ENCODE peak calls at places on chromosomes 13 and 19, in five cellular contexts. One of them, this sample, is unnamed.

GRCh38 chr13:32019612-32020233 is 11.9 kb upstream of the FRY start:
- DNase-seq in astrocyte: peak; percentile 42
- DNase-seq in IMR-90: peak; percentile 81
- DNase-seq in neural progenitor cell: peak; percentile 76
- DNase-seq in PC-3: peak; percentile 49
- DNase-seq in this sample: no peak

GRCh38 chr19:10467104-10467706 is 36.0 kb downstream of the KEAP1 start:
- DNase-seq in astrocyte: no peak
- DNase-seq in PC-3: no peak
- DNase-seq in neural progenitor cell: no peak
- DNase-seq in IMR-90: no peak
- DNase-seq in this sample: no peak

GRCh38 chr19:12202250-12202649 is 39.4 kb downstream of the ZNF136 start:
- DNase-seq in neural progenitor cell: peak; percentile 48
- DNase-seq in IMR-90: no peak
- DNase-seq in astrocyte: no peak
- DNase-seq in PC-3: no peak
- DNase-seq in this sample: peak; percentile 19

GRCh38 chr19:22052644-22053013 is 345 bp downstream of the ZNF257 start:
- DNase-seq in neural progenitor cell: no peak
- DNase-seq in PC-3: no peak
- DNase-seq in IMR-90: no peak
- DNase-seq in astrocyte: no peak
- DNase-seq in this sample: no peak

GRCh38 chr19:16920816-16921529 is 32.2 kb downstream of the F2RL3 start:
- DNase-seq in PC-3: peak; percentile 90
- DNase-seq in astrocyte: peak; percentile 81
- DNase-seq in IMR-90: peak; percentile 88
- DNase-seq in neural progenitor cell: no peak
- DNase-seq in this sample: peak; percentile 80

GRCh38 chr13:46288570-46289259 is 77.0 kb downstream of the LRRC63 start:
- DNase-seq in IMR-90: peak; percentile 22
- DNase-seq in astrocyte: peak; percentile 16
- DNase-seq in neural progenitor cell: peak; percentile 68
- DNase-seq in PC-3: peak; percentile 66
- DNase-seq in this sample: no peak

GRCh38 chr19:57053401-57053800 is 66.4 kb upstream of the USP29 start:
- DNase-seq in neural progenitor cell: no peak
- DNase-seq in PC-3: no peak
- DNase-seq in IMR-90: no peak
- DNase-seq in astrocyte: no peak
- DNase-seq in this sample: no peak

GRCh38 chr13:25171170-25171516 is 945 bp downstream of the AMER2 start:
- DNase-seq in neural progenitor cell: no peak
- DNase-seq in PC-3: no peak
- DNase-seq in IMR-90: no peak
- DNase-seq in astrocyte: no peak
- DNase-seq in this sample: no peak

GRCh38 chr19:3556978-3557460 is 367 bp downstream of the MFSD12 start:
- DNase-seq in neural progenitor cell: peak; percentile 67
- DNase-seq in IMR-90: peak; percentile 35
- DNase-seq in PC-3: peak; percentile 45
- DNase-seq in astrocyte: peak; percentile 20
- DNase-seq in this sample: peak; percentile 47

GRCh38 chr19:4506449-4507149 is 11.7 kb downstream of the PLIN4 start:
- DNase-seq in IMR-90: peak; percentile 80
- DNase-seq in PC-3: peak; percentile 70
- DNase-seq in astrocyte: peak; percentile 59
- DNase-seq in neural progenitor cell: no peak
- DNase-seq in this sample: no peak

GRCh38 chr19:45585158-45585577 is 566 bp upstream of the OPA3 start:
- DNase-seq in astrocyte: no peak
- DNase-seq in neural progenitor cell: no peak
- DNase-seq in IMR-90: no peak
- DNase-seq in PC-3: no peak
- DNase-seq in this sample: no peak

DNA sequence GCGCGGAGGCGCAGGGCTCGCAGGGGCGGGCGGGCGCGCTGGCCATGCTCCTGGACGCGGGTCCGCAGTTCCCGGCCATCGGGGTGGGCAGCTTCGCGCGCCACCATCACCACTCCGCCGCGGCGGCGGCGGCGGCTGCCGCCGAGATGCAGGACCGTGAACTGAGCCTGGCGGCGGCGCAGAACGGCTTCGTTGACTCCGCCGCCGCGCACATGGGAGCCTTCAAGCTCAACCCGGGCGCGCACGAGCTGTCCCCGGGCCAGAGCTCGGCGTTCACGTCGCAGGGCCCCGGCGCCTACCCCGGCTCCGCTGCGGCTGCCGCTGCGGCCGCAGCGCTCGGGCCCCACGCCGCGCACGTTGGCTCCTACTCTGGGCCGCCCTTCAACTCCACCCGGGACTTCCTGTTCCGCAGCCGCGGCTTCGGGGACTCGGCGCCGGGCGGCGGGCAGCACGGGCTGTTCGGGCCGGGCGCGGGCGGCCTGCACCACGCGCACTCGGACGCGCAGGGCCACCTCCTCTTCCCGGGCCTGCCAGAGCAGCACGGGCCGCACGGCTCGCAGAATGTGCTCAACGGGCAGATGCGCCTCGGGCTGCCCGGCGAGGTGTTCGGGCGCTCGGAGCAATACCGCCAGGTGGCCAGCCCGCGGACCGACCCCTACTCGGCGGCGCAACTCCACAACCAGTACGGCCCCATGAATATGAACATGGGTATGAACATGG is 597 bp downstream of the ZIC2 start:
- DNase-seq in IMR-90: no peak
- DNase-seq in neural progenitor cell: peak; percentile 77
- DNase-seq in astrocyte: no peak
- DNase-seq in PC-3: no peak
- DNase-seq in this sample: no peak
- H4K20me1 ChIP-seq in IMR-90: peaks cover 17% of the 10 kb centered on the region
- H4K20me1 ChIP-seq in neural progenitor cell: peaks cover 82% of the 10 kb centered on the region
- H4K20me1 ChIP-seq in astrocyte: peaks cover 25% of the 10 kb centered on the region
- H4K20me1 ChIP-seq in PC-3: no peaks in the 10 kb centered on the region
- H4K20me1 ChIP-seq in this sample: peaks cover 7% of the 10 kb centered on the region

DNA sequence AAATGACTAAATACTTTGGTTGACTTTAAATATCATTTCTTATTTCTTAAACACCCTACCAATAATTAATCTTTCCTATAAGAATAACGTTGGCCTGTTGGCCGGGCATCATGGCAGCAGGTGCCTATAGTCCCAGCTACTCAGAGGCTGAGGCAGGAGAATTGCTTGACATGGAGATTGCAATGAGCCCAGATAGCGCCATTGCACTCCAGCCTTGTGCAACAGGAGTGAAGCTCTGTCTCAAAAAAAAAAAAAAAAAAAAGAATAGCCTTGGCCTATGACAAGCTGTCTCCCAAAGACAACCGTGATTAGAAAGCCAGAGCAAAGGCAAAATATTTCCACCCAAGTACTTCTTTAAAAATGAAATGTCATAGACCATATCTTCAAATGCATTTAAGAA is 24.5 kb upstream of the KCTD4 start:
- DNase-seq in neural progenitor cell: no peak
- DNase-seq in astrocyte: no peak
- DNase-seq in IMR-90: no peak
- DNase-seq in PC-3: no peak
- DNase-seq in this sample: no peak
- H4K20me1 ChIP-seq in neural progenitor cell: peaks cover 3% of the 10 kb centered on the region
- H4K20me1 ChIP-seq in astrocyte: no peaks in the 10 kb centered on the region
- H4K20me1 ChIP-seq in IMR-90: no peaks in the 10 kb centered on the region
- H4K20me1 ChIP-seq in PC-3: no peaks in the 10 kb centered on the region
- H4K20me1 ChIP-seq in this sample: no peaks in the 10 kb centered on the region

GRCh38 chr19:33376423-33376822 is 2.9 kb downstream of the CEBPG start:
- DNase-seq in astrocyte: peak; percentile 84
- DNase-seq in PC-3: peak; percentile 81
- DNase-seq in IMR-90: peak; percentile 87
- DNase-seq in neural progenitor cell: no peak
- DNase-seq in this sample: peak; percentile 44
- H4K20me1 ChIP-seq in astrocyte: peaks cover 73% of the 10 kb centered on the region
- H4K20me1 ChIP-seq in PC-3: peaks cover 62% of the 10 kb centered on the region
- H4K20me1 ChIP-seq in IMR-90: peaks cover 73% of the 10 kb centered on the region
- H4K20me1 ChIP-seq in neural progenitor cell: peaks cover 74% of the 10 kb centered on the region
- H4K20me1 ChIP-seq in this sample: peaks cover 67% of the 10 kb centered on the region

GRCh38 chr19:7447648-7448047 is 41.2 kb downstream of the PEX11G start:
- DNase-seq in neural progenitor cell: no peak
- DNase-seq in PC-3: no peak
- DNase-seq in IMR-90: no peak
- DNase-seq in astrocyte: no peak
- DNase-seq in this sample: no peak
- H4K20me1 ChIP-seq in neural progenitor cell: no peaks in the 10 kb centered on the region
- H4K20me1 ChIP-seq in PC-3: no peaks in the 10 kb centered on the region
- H4K20me1 ChIP-seq in IMR-90: peaks cover 8% of the 10 kb centered on the region
- H4K20me1 ChIP-seq in astrocyte: peaks cover 10% of the 10 kb centered on the region
- H4K20me1 ChIP-seq in this sample: no peaks in the 10 kb centered on the region

DNA sequence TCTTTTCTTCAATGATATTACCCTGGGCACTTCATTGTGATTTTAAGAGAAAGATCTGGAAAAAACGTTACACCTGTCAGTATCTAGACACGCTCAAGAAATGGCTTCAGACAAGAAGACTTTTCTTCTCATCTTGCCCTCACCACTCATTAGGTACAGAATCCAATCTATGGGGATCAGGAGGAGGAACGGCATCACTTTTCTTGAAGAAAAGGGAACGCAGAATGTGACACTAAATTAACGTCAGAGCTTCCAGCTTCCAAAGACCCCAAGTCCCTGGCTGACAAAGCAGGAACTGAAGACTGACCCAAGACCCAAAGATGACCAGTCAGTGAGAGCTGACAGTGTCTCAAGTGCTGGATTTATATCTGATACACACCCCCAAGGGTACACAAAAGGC is 48.2 kb downstream of the BRD4 start:
- DNase-seq in neural progenitor cell: no peak
- DNase-seq in astrocyte: no peak
- DNase-seq in IMR-90: no peak
- DNase-seq in PC-3: no peak
- DNase-seq in this sample: no peak
- H4K20me1 ChIP-seq in neural progenitor cell: peaks cover 100% of the 10 kb centered on the region
- H4K20me1 ChIP-seq in astrocyte: peaks cover 99% of the 10 kb centered on the region
- H4K20me1 ChIP-seq in IMR-90: peaks cover 100% of the 10 kb centered on the region
- H4K20me1 ChIP-seq in PC-3: peaks cover 94% of the 10 kb centered on the region
- H4K20me1 ChIP-seq in this sample: peaks cover 99% of the 10 kb centered on the region

GRCh38 chr19:1412995-1413889 is 5.9 kb downstream of the DAZAP1 start:
- DNase-seq in neural progenitor cell: no peak
- DNase-seq in IMR-90: no peak
- DNase-seq in astrocyte: no peak
- DNase-seq in PC-3: no peak
- DNase-seq in this sample: no peak
- H4K20me1 ChIP-seq in neural progenitor cell: peaks cover 100% of the 10 kb centered on the region
- H4K20me1 ChIP-seq in IMR-90: peaks cover 98% of the 10 kb centered on the region
- H4K20me1 ChIP-seq in astrocyte: peaks cover 95% of the 10 kb centered on the region
- H4K20me1 ChIP-seq in PC-3: peaks cover 58% of the 10 kb centered on the region
- H4K20me1 ChIP-seq in this sample: peaks cover 77% of the 10 kb centered on the region

DNA sequence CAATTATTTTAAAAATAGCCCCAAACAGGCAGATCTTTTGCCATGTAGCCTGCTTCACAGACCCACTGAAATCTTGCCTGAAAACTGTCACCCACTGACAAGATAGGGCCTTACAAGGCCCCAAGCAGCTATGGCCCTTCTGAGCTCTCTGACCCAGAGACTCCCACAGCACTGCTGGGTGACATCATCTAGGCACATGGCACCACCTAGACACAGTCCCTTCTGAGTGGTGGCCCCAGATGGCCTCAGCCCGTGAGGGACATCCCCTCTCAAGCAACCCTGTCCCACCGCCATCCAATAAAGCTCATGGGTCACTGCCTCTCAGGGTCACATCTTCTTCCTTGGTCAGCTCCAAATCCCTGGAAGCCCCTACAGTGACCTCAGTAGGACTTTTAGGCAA is 65.0 kb upstream of the DOCK9 start:
- DNase-seq in PC-3: no peak
- DNase-seq in IMR-90: no peak
- DNase-seq in neural progenitor cell: no peak
- DNase-seq in astrocyte: no peak
- DNase-seq in this sample: no peak
- H4K20me1 ChIP-seq in PC-3: no peaks in the 10 kb centered on the region
- H4K20me1 ChIP-seq in IMR-90: peaks cover 8% of the 10 kb centered on the region
- H4K20me1 ChIP-seq in neural progenitor cell: no peaks in the 10 kb centered on the region
- H4K20me1 ChIP-seq in astrocyte: no peaks in the 10 kb centered on the region
- H4K20me1 ChIP-seq in this sample: no peaks in the 10 kb centered on the region

GRCh38 chr19:38699647-38700349 is 44.5 kb downstream of the CAPN12 start:
- DNase-seq in IMR-90: no peak
- DNase-seq in PC-3: no peak
- DNase-seq in astrocyte: no peak
- DNase-seq in neural progenitor cell: no peak
- DNase-seq in this sample: no peak

GRCh38 chr19:38701455-38702063 is 42.7 kb downstream of the CAPN12 start:
- DNase-seq in IMR-90: peak; percentile 21
- DNase-seq in neural progenitor cell: no peak
- DNase-seq in astrocyte: no peak
- DNase-seq in PC-3: no peak
- DNase-seq in this sample: no peak

GRCh38 chr19:38700350-38700932 is 43.8 kb downstream of the CAPN12 start:
- DNase-seq in PC-3: no peak
- DNase-seq in IMR-90: no peak
- DNase-seq in astrocyte: no peak
- DNase-seq in neural progenitor cell: no peak
- DNase-seq in this sample: no peak

GRCh38 chr19:38702278-38702677 is 42.0 kb downstream of the CAPN12 start:
- DNase-seq in IMR-90: no peak
- DNase-seq in PC-3: no peak
- DNase-seq in astrocyte: no peak
- DNase-seq in neural progenitor cell: no peak
- DNase-seq in this sample: no peak

DNA sequence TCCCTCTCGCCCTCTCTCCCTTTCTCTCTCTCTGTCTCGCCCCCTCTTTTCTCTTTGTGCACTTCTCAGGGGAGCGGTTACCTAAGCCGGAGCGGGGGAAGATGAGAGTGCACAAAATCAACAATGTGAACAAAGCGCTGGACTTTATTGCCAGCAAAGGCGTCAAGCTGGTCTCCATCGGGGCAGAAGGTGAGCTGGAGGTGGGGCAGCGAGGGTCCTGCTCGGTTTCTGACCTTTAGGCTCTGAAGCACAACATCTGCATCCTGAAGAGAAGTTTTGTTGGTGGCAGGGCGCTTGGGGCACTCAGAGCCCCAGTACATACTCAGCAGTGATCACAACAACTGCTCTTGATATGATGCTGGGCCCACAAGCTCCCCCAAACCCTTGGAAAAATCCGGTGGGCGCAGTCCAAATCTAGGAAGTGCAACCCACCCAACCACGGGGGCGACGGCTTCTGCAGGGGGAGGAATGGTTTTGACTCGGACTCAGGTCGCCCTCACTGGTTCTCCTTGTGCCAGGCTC is 43.3 kb downstream of the CAPN12 start:
- DNase-seq in neural progenitor cell: no peak
- DNase-seq in astrocyte: no peak
- DNase-seq in PC-3: no peak
- DNase-seq in IMR-90: no peak
- DNase-seq in this sample: no peak
- H4K20me1 ChIP-seq in neural progenitor cell: peaks cover 39% of the 10 kb centered on the region
- H4K20me1 ChIP-seq in astrocyte: peaks cover 90% of the 10 kb centered on the region
- H4K20me1 ChIP-seq in PC-3: no peaks in the 10 kb centered on the region
- H4K20me1 ChIP-seq in IMR-90: peaks cover 97% of the 10 kb centered on the region
- H4K20me1 ChIP-seq in this sample: peaks cover 27% of the 10 kb centered on the region

DNA sequence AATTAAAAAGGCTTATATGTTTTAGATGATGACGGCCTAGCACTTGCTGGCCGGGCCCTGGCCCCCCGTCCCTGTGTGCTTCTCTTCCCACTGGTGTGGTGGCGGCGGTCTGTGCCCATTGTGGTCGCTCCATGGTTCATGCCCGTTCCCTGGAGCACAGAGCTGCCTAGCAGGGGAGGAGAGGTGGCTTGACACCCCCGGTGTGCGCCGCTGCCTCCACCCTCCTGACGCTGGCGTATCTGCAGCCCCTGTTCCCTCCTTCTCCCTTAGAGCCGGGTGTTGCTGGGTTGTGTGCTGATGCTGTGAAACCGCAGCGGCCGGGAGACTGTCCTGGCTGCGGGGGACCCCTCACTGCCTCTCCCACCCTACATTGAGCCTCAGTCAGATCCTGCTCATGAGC is 29.1 kb downstream of the DOT1L start:
- DNase-seq in astrocyte: no peak
- DNase-seq in PC-3: no peak
- DNase-seq in IMR-90: no peak
- DNase-seq in neural progenitor cell: no peak
- DNase-seq in this sample: no peak
- H4K20me1 ChIP-seq in astrocyte: peaks cover 65% of the 10 kb centered on the region
- H4K20me1 ChIP-seq in PC-3: no peaks in the 10 kb centered on the region
- H4K20me1 ChIP-seq in IMR-90: peaks cover 31% of the 10 kb centered on the region
- H4K20me1 ChIP-seq in neural progenitor cell: peaks cover 31% of the 10 kb centered on the region
- H4K20me1 ChIP-seq in this sample: no peaks in the 10 kb centered on the region

This sample was measured in PC-9.